ENCODE peak calls at places on chromosomes 12 and 14, in ten cellular contexts. S is NCI-H1105; P is HEK293T; T is naive thymus-derived CD8-positive, alpha-beta T cell; Q is T-cell; Z is stimulated activated naive CD8-positive, alpha-beta T cell treated with anti-CD3 and anti-CD28 coated beads, Interleukin-15, Interleukin-2, amounts not matched to agents 100 U/mL and 50 U/mL, for 24 hours; U is activated T-cell treated with anti-CD3 and anti-CD28 coated beads for 24 hours; E is progenitor cell of endocrine pancreas; N is EL; B is H7. H is an unnamed sample.

GRCh38 chr12:66329941-66330340 is 27.6 kb downstream of the HELB start:
- DNase-seq in P (no peak), Z (no peak), T (no peak), E (no peak), B (no peak), N (no peak), Q (no peak), U (no peak), S (no peak), H (no peak)

GRCh38 chr12:27081668-27082091 is 698 bp downstream of the C12orf71 start:
- DNase-seq in T (no peak), S (no peak), N (peak; percentile 41), U (no peak), B (peak; percentile 40), E (no peak), P (no peak), Z (no peak), Q (no peak), H (no peak)

GRCh38 chr12:92539966-92540791 is 162.6 kb upstream of the PLEKHG7 start:
- DNase-seq in T (no peak), S (no peak), Z (peak; percentile 39), Q (no peak), P (no peak), B (peak; percentile 36), E (no peak), U (no peak), N (no peak), H (no peak)

GRCh38 chr12:28110329-28110728 is 79.9 kb upstream of the CCDC91 start:
- DNase-seq in Q (no peak), S (no peak), Z (no peak), B (peak; percentile 2), E (no peak), U (no peak), P (no peak), T (no peak), N (no peak), H (no peak)

GRCh38 chr12:46919666-46920065 is 93.9 kb upstream of the SLC38A4 start:
- DNase-seq in Z (no peak), Q (no peak), E (no peak), N (peak; percentile 39), U (no peak), T (no peak), S (no peak), P (no peak), B (no peak), H (no peak)

GRCh38 chr12:103468837-103469236 is 26.9 kb downstream of the C12orf42 start:
- DNase-seq in E (no peak), S (no peak), T (no peak), Z (no peak), N (no peak), P (no peak), Q (no peak), B (no peak), U (no peak), H (no peak)

GRCh38 chr14:52266782-52267181 is 716 bp upstream of the PTGDR start:
- DNase-seq in P (no peak), S (no peak), B (no peak), U (no peak), E (no peak), T (no peak), Z (no peak), Q (no peak), N (peak; percentile 36), H (no peak)

GRCh38 chr12:105524961-105525360 is 194.5 kb downstream of the C12orf75 start:
- DNase-seq in N (no peak), Z (no peak), E (no peak), T (no peak), S (no peak), P (no peak), B (no peak), Q (no peak), U (no peak), H (no peak)

GRCh38 chr12:80165741-80166140 is 66.4 kb downstream of the OTOGL start:
- DNase-seq in P (no peak), U (no peak), T (no peak), Q (no peak), S (no peak), B (no peak), N (no peak), Z (no peak), E (no peak), H (no peak)

GRCh38 chr14:104361101-104361591 is 218.4 kb upstream of the C14orf180 start:
- DNase-seq in T (no peak), Q (no peak), B (peak; percentile 54), P (no peak), U (no peak), E (no peak), S (no peak), N (no peak), Z (no peak), H (no peak)

GRCh38 chr12:121467638-121468403 is 67.9 kb downstream of the RNF34 start:
- DNase-seq in E (peak; percentile 32), T (no peak), U (no peak), B (peak; percentile 89), N (peak; percentile 21), Z (no peak), Q (no peak), P (peak; percentile 42), S (no peak), H (no peak)

GRCh38 chr12:49233842-49234526 is 30.9 kb upstream of the TUBA1C start:
- DNase-seq in Z (peak; percentile 27), Q (peak; percentile 31), E (no peak), B (no peak), P (no peak), U (no peak), T (no peak), S (peak; percentile 93), N (no peak), H (no peak)

GRCh38 chr14:90828642-90829487 is 12.6 kb upstream of the TTC7B start:
- DNase-seq in P (no peak), S (no peak), E (no peak), U (no peak), Q (no peak), T (no peak), B (no peak), N (no peak), Z (peak; percentile 24), H (no peak)

GRCh38 chr12:114853003-114853529 is 169.1 kb upstream of the TBX3 start:
- DNase-seq in E (no peak), T (no peak), Q (no peak), P (no peak), B (no peak), N (peak; percentile 19), Z (no peak), S (no peak), U (no peak), H (no peak)

GRCh38 chr12:88420460-88420859 is 159.8 kb downstream of the KITLG start:
- DNase-seq in Q (no peak), U (no peak), Z (no peak), N (peak; percentile 90), S (no peak), E (no peak), B (no peak), T (no peak), P (no peak), H (no peak)

GRCh38 chr14:65940056-65940735 is 527.7 kb downstream of the FUT8 start:
- DNase-seq in U (no peak), P (peak; percentile 32), E (no peak), Z (peak; percentile 24), T (no peak), B (no peak), N (peak; percentile 24), S (peak; percentile 4), Q (no peak), H (no peak)

GRCh38 chr14:96194657-96195431 is 9.8 kb upstream of the BDKRB2 start:
- DNase-seq in B (no peak), E (no peak), S (no peak), T (no peak), P (no peak), U (no peak), N (no peak), Q (no peak), Z (no peak), H (no peak)

GRCh38 chr12:25677180-25677937 is 124.3 kb upstream of the LMNTD1 start:
- DNase-seq in N (peak; percentile 12), S (no peak), U (no peak), Q (no peak), B (no peak), Z (no peak), P (no peak), E (no peak), T (no peak), H (no peak)

GRCh38 chr12:113667667-113668356 is 196.1 kb upstream of the LHX5 start:
- DNase-seq in B (no peak), S (no peak), Q (no peak), T (no peak), P (no peak), N (no peak), U (no peak), Z (no peak), E (no peak), H (no peak)

GRCh38 chr14:60506010-60506409 is 2.9 kb upstream of the SIX6 start:
- DNase-seq in T (no peak), S (no peak), Z (no peak), U (no peak), E (no peak), P (no peak), B (no peak), N (no peak), Q (no peak), H (no peak)

GRCh38 chr14:91341331-91342242 is 76.0 kb downstream of the CCDC88C start:
- DNase-seq in Z (no peak), B (no peak), N (no peak), Q (no peak), T (no peak), U (no peak), S (no peak), E (no peak), P (no peak), H (no peak)

GRCh38 chr14:67567654-67568053 is 32.4 kb downstream of the PIGH start:
- DNase-seq in U (no peak), Z (no peak), E (no peak), S (no peak), B (no peak), P (no peak), N (no peak), T (no peak), Q (no peak), H (no peak)

GRCh38 chr12:79250186-79250585 is 385.6 kb downstream of the SYT1 start:
- DNase-seq in Z (no peak), B (no peak), N (peak; percentile 41), U (no peak), S (no peak), P (no peak), T (no peak), E (no peak), Q (no peak), H (no peak)

GRCh38 chr14:51086044-51086443 is 8.9 kb downstream of the TRIM9 start:
- DNase-seq in S (no peak), T (no peak), Z (no peak), N (no peak), U (no peak), E (no peak), Q (no peak), B (no peak), P (no peak), H (no peak)

GRCh38 chr12:49232940-49233841 is 31.7 kb upstream of the TUBA1C start:
- DNase-seq in S (peak; percentile 56), Q (no peak), B (peak; percentile 69), P (peak; percentile 45), T (no peak), U (no peak), N (no peak), Z (no peak), E (peak; percentile 39), H (no peak)

GRCh38 chr12:12736759-12737676 is 19.9 kb downstream of the CDKN1B start:
- DNase-seq in Q (peak; percentile 46), E (no peak), N (peak; percentile 85), S (peak; percentile 46), Z (peak; percentile 26), U (no peak), T (peak; percentile 33), P (no peak), B (peak; percentile 57), H (no peak)

GRCh38 chr12:38157933-38158401 is 158.6 kb upstream of the ALG10B start:
- DNase-seq in U (no peak), Z (no peak), T (no peak), P (no peak), E (no peak), B (no peak), S (no peak), N (no peak), Q (no peak), H (no peak)

GRCh38 chr14:23366163-23366921 is 1.4 kb upstream of the EFS start:
- DNase-seq in B (peak; percentile 97), T (no peak), S (no peak), N (peak; percentile 69), E (peak; percentile 68), Q (no peak), Z (no peak), P (no peak), U (no peak), H (no peak)

H was measured in effector memory CD4-positive, alpha-beta T cell.